ENCODE peak calls at places on chromosomes 3 and 15, in nine cellular contexts. K, X, A, I, H, N, F, E and Q are unnamed samples.

GRCh38 chr3:106176734-106177133 is 307.9 kb upstream of the CBLB start:
- DNase-seq in A (peak; percentile 88), I (no peak), X (no peak), H (no peak), F (no peak), N (no peak), E (no peak), K (no peak), Q (no peak)

GRCh38 chr3:195247086-195247862 is 23.7 kb downstream of the XXYLT1 start:
- DNase-seq in F (peak; percentile 21), A (no peak), H (no peak), I (no peak), N (no peak), E (no peak), X (peak; percentile 66), K (peak; percentile 11), Q (peak; percentile 38)

GRCh38 chr15:70892912-70893560 is 410 bp downstream of the LRRC49 start:
- DNase-seq in A (no peak), H (peak; percentile 6), E (peak; percentile 44), F (no peak), K (no peak), X (no peak), I (peak; percentile 35), N (peak; percentile 63), Q (no peak)

GRCh38 chr15:29938701-29939340 is 116.6 kb upstream of the TJP1 start:
- DNase-seq in A (no peak), N (no peak), K (no peak), H (peak; percentile 10), X (no peak), F (no peak), I (no peak), E (peak; percentile 32), Q (no peak)

GRCh38 chr3:126517986-126518778 is 609 bp upstream of the UROC1 start:
- DNase-seq in F (peak; percentile 34), X (no peak), H (no peak), I (no peak), A (no peak), N (no peak), E (no peak), K (no peak), Q (peak; percentile 49)

GRCh38 chr3:78204977-78205376 is 1165.1 kb downstream of the ROBO2 start:
- DNase-seq in E (peak; percentile 82), H (peak; percentile 3), N (peak; percentile 8), A (no peak), K (no peak), I (no peak), F (no peak), X (no peak), Q (no peak)

GRCh38 chr3:171908731-171909130 is 65.6 kb downstream of the TMEM212 start:
- DNase-seq in H (no peak), N (no peak), I (no peak), E (no peak), A (no peak), F (no peak), X (no peak), K (no peak), Q (no peak)

GRCh38 chr3:72379500-72380187 is 468.6 kb downstream of the SHQ1 start:
- DNase-seq in I (no peak), N (no peak), E (no peak), A (no peak), H (no peak), K (no peak), F (no peak), X (no peak), Q (no peak)

GRCh38 chr3:122239112-122239511 is 55.6 kb downstream of the CASR start:
- DNase-seq in F (no peak), X (no peak), A (no peak), E (peak; percentile 15), N (no peak), I (no peak), K (no peak), H (no peak), Q (no peak)

GRCh38 chr3:71512000-71512399 is 71.5 kb downstream of the FOXP1 start:
- DNase-seq in X (no peak), E (peak; percentile 88), I (peak; percentile 16), A (no peak), F (no peak), H (peak; percentile 10), N (peak; percentile 39), K (no peak), Q (no peak)

GRCh38 chr15:43134157-43134637 is 811 bp downstream of the TMEM62 start:
- DNase-seq in X (no peak), K (no peak), N (no peak), E (no peak), H (no peak), F (no peak), A (no peak), I (no peak), Q (no peak)

GRCh38 chr3:90062631-90063200 is 955.3 kb downstream of the EPHA3 start:
- DNase-seq in H (no peak), X (no peak), I (no peak), F (no peak), N (no peak), E (peak; percentile 62), K (no peak), A (no peak), Q (no peak)

DNA sequence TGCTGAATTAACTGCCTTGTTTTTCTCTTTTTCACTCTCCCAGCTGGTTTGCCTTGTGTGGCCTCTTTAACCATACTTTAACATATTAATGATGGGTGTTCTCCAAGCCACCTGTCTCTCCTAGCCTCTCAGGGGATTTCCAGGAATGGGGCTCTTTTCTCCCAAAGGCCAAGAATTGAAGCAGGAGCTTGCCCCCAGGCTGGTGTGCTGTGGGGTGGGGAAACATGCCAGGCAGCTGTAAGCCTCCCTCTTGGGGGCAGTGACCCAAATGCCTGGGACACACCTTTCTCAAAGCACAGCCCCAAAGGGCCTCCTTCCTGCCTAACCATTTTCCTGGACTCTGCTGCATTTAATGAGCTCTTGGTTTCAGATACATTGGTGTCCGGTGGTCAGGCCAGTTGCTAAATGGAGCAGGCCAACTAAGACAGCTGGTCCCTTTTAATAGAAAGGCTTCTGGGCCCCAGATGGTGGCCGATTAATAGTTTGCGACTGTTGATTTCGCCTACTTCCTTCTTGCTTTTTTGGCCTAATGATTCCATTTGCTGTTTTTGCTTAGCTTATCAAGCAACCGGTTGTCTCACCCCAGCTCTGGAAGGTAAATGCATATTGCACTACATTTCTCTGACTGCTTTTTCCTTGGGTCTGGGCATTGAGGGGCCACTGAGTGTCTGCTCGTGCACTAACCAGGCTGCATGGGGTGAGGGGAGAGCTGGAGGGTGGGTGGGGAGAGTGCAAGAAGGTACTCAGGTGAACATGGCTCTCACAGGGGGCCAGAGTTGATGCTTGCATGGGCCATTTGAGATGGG is 5.8 kb downstream of the ALPK3 start:
- DNase-seq in F (no peak), N (no peak), E (no peak), X (no peak), K (no peak), I (no peak), A (no peak), H (no peak), Q (peak; percentile 36)
- H3K4me1 ChIP-seq in F (peaks cover 63% of the 10 kb centered on the region), N (peaks cover 28% of the 10 kb centered on the region), E (peaks cover 21% of the 10 kb centered on the region), X (peaks cover 39% of the 10 kb centered on the region), K (peaks cover 100% of the 10 kb centered on the region), I (no peaks in the 10 kb centered on the region), A (no peaks in the 10 kb centered on the region), H (peaks cover 71% of the 10 kb centered on the region), Q (peaks cover 46% of the 10 kb centered on the region)

GRCh38 chr15:52788099-52788986 is 1.8 kb downstream of the ONECUT1 start:
- DNase-seq in H (no peak), I (no peak), F (peak; percentile 37), E (peak; percentile 46), K (no peak), A (no peak), X (no peak), N (no peak), Q (no peak)

GRCh38 chr15:52787549-52788098 is 2.5 kb downstream of the ONECUT1 start:
- DNase-seq in E (no peak), I (no peak), N (no peak), F (no peak), H (no peak), A (no peak), X (no peak), K (no peak), Q (no peak)

GRCh38 chr15:52790166-52790708 is at the start of gene ONECUT1:
- DNase-seq in H (peak; percentile 37), N (peak; percentile 86), X (no peak), A (no peak), I (peak; percentile 50), K (peak; percentile 42), E (peak; percentile 72), F (peak; percentile 47), Q (no peak)

GRCh38 chr15:52789601-52790165 is 453 bp downstream of the ONECUT1 start:
- DNase-seq in N (no peak), X (no peak), H (no peak), E (peak; percentile 42), I (no peak), F (peak; percentile 45), A (no peak), K (no peak), Q (no peak)

DNA sequence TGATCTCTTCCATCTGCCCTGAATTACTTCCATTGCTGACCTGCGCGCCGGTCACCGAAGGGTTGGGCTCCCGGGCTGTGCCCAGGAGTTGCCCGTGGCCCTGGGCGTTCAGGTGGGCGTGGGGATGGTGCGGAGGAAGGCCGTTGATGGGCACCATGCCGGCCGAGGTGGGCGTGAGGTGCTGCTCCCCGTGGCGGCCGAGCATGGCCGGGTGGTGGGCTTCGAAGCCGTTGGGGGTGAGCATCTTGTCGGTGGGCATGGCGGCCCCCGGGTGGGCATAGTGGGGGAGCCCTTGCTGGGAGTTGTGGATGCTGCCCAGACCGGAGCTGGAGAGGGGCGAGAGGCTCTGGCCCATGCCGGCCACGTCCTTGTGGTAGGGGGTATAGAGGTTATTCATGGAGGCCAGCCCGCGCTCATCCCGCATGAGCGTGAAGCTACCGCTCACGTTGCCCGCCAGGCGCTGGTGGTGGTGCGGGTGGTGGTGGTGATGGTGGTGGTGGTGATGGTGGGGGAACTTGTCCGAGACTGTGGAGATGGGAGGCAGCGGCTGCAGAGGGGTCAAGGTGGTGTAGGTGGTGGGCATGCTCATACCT is 1.0 kb downstream of the ONECUT1 start:
- DNase-seq in F (no peak), K (no peak), A (no peak), X (no peak), I (no peak), N (no peak), H (no peak), E (no peak), Q (no peak)
- H3K27me3 ChIP-seq in F (peaks cover 92% of the 10 kb centered on the region), K (peaks cover 99% of the 10 kb centered on the region), A (peaks cover 39% of the 10 kb centered on the region), X (peaks cover 99% of the 10 kb centered on the region), I (peaks cover 98% of the 10 kb centered on the region), N (peaks cover 93% of the 10 kb centered on the region), H (no peaks in the 10 kb centered on the region), E (peaks cover 74% of the 10 kb centered on the region), Q (peaks cover 89% of the 10 kb centered on the region)

DNA sequence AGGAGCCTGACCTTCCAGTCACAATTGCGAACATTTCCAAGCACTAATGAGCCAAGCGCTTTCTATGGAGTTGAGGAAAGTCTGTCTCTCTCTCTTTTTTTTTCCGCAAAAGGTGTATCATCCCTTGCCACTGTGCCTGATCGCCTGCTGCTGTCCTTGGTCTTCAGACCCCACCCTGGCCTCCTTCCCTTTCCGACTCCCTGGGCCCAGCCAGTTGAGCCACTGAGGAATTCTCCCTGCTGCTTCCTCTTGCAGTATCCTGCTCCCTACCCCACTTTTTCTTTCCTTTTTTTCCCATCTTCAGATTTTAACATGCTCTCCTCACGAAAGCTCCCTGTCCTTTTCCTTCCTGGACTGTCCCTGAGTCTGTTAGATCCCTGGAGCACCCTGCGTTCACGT is 396.5 kb upstream of the C2CD4B start:
- DNase-seq in H (no peak), E (no peak), I (no peak), X (no peak), A (no peak), F (no peak), K (no peak), N (no peak), Q (no peak)
- H3K27ac ChIP-seq in H (no peak overlapping the region), E (peak overlapping the region; percentile 63), I (peak overlapping the region; percentile 67), X (no peak overlapping the region), A (no peak overlapping the region), F (no peak overlapping the region), K (peak overlapping the region; percentile 84), N (peak overlapping the region; percentile 82), Q (no peak overlapping the region)

GRCh38 chr3:50599716-50600118 is 11.9 kb downstream of the CISH start:
- DNase-seq in K (no peak), N (no peak), X (no peak), A (no peak), F (no peak), E (no peak), H (no peak), I (no peak), Q (no peak)
- H3K4me1 ChIP-seq in K (peaks cover 64% of the 10 kb centered on the region), N (peaks cover 29% of the 10 kb centered on the region), X (peaks cover 60% of the 10 kb centered on the region), A (peaks cover 14% of the 10 kb centered on the region), F (peaks cover 64% of the 10 kb centered on the region), E (no peaks in the 10 kb centered on the region), H (peaks cover 73% of the 10 kb centered on the region), I (peaks cover 31% of the 10 kb centered on the region), Q (peaks cover 57% of the 10 kb centered on the region)